ENCODE peak calls at places on chromosomes 12 and 14, in five cellular contexts. One of them, this sample, is unnamed.

GRCh38 chr12:43103866-43104265 is 448.1 kb downstream of the ADAMTS20 start:
- DNase-seq in fibroblast of the aortic adventitia: no peak
- DNase-seq in transverse colon: no peak
- DNase-seq in ascending aorta: no peak
- DNase-seq in A549: no peak
- DNase-seq in this sample: no peak

GRCh38 chr14:35949933-35950332 is 123.8 kb downstream of the BRMS1L start:
- DNase-seq in ascending aorta: no peak
- DNase-seq in A549: peak
- DNase-seq in fibroblast of the aortic adventitia: no peak
- DNase-seq in transverse colon: no peak
- DNase-seq in this sample: peak

GRCh38 chr12:124938066-124938465 is 23.6 kb upstream of the UBC start:
- DNase-seq in fibroblast of the aortic adventitia: peak
- DNase-seq in ascending aorta: no peak
- DNase-seq in transverse colon: no peak
- DNase-seq in A549: no peak
- DNase-seq in this sample: no peak

GRCh38 chr14:73524493-73524892 is 12.4 kb upstream of the ACOT1 start:
- DNase-seq in transverse colon: no peak
- DNase-seq in fibroblast of the aortic adventitia: no peak
- DNase-seq in A549: no peak
- DNase-seq in ascending aorta: no peak
- DNase-seq in this sample: no peak

GRCh38 chr14:82999802-83000201 is 1466.1 kb upstream of the SEL1L start:
- DNase-seq in A549: no peak
- DNase-seq in ascending aorta: no peak
- DNase-seq in transverse colon: no peak
- DNase-seq in fibroblast of the aortic adventitia: no peak
- DNase-seq in this sample: no peak

GRCh38 chr14:48096869-48097268 is 421.5 kb upstream of the MDGA2 start:
- DNase-seq in A549: no peak
- DNase-seq in fibroblast of the aortic adventitia: no peak
- DNase-seq in ascending aorta: no peak
- DNase-seq in transverse colon: no peak
- DNase-seq in this sample: no peak

GRCh38 chr12:96190403-96191170 is 3.6 kb upstream of the ELK3 start:
- DNase-seq in fibroblast of the aortic adventitia: peak
- DNase-seq in ascending aorta: peak
- DNase-seq in transverse colon: no peak
- DNase-seq in A549: no peak
- DNase-seq in this sample: no peak

GRCh38 chr14:55600784-55601561 is 21.0 kb downstream of the KTN1 start:
- DNase-seq in ascending aorta: no peak
- DNase-seq in transverse colon: no peak
- DNase-seq in A549: peak
- DNase-seq in fibroblast of the aortic adventitia: peak
- DNase-seq in this sample: peak

GRCh38 chr14:96710060-96710636 is 87.0 kb upstream of the VRK1 start:
- DNase-seq in fibroblast of the aortic adventitia: no peak
- DNase-seq in ascending aorta: no peak
- DNase-seq in transverse colon: no peak
- DNase-seq in A549: no peak
- DNase-seq in this sample: no peak

GRCh38 chr14:70563869-70564268 is 29.1 kb upstream of the ADAM20 start:
- DNase-seq in A549: no peak
- DNase-seq in ascending aorta: no peak
- DNase-seq in transverse colon: no peak
- DNase-seq in fibroblast of the aortic adventitia: no peak
- DNase-seq in this sample: no peak

GRCh38 chr12:65522956-65523857 is 244.7 kb downstream of the MSRB3 start:
- DNase-seq in A549: no peak
- DNase-seq in fibroblast of the aortic adventitia: peak
- DNase-seq in transverse colon: no peak
- DNase-seq in ascending aorta: no peak
- DNase-seq in this sample: no peak

GRCh38 chr12:68792952-68793351 is 15.0 kb upstream of the MDM2 start:
- DNase-seq in ascending aorta: no peak
- DNase-seq in A549: peak
- DNase-seq in fibroblast of the aortic adventitia: no peak
- DNase-seq in transverse colon: peak
- DNase-seq in this sample: peak

GRCh38 chr12:116718578-116719454 is 19.1 kb downstream of the SPRING1 start:
- DNase-seq in ascending aorta: peak
- DNase-seq in A549: no peak
- DNase-seq in fibroblast of the aortic adventitia: peak
- DNase-seq in transverse colon: no peak
- DNase-seq in this sample: peak

GRCh38 chr12:128969480-128970055 is 116.3 kb downstream of the GLT1D1 start:
- DNase-seq in fibroblast of the aortic adventitia: no peak
- DNase-seq in ascending aorta: no peak
- DNase-seq in transverse colon: peak
- DNase-seq in A549: peak
- DNase-seq in this sample: no peak

GRCh38 chr12:2796187-2796663 is 1.5 kb downstream of the FKBP4 start:
- DNase-seq in transverse colon: no peak
- DNase-seq in A549: peak
- DNase-seq in ascending aorta: peak
- DNase-seq in fibroblast of the aortic adventitia: no peak
- DNase-seq in this sample: no peak

GRCh38 chr12:51320695-51321320 is 3.2 kb downstream of the BIN2 start:
- DNase-seq in A549: peak
- DNase-seq in fibroblast of the aortic adventitia: peak
- DNase-seq in transverse colon: peak
- DNase-seq in ascending aorta: no peak
- DNase-seq in this sample: no peak

GRCh38 chr12:57898308-57898970 is 42.9 kb upstream of the ATP23 start:
- DNase-seq in A549: no peak
- DNase-seq in fibroblast of the aortic adventitia: no peak
- DNase-seq in transverse colon: peak
- DNase-seq in ascending aorta: no peak
- DNase-seq in this sample: peak
- H3K4me3 ChIP-seq in A549: no peak
- H3K4me3 ChIP-seq in fibroblast of the aortic adventitia: no peak
- H3K4me3 ChIP-seq in transverse colon: no peak
- H3K4me3 ChIP-seq in ascending aorta: peak
- H3K4me3 ChIP-seq in this sample: no peak

DNA sequence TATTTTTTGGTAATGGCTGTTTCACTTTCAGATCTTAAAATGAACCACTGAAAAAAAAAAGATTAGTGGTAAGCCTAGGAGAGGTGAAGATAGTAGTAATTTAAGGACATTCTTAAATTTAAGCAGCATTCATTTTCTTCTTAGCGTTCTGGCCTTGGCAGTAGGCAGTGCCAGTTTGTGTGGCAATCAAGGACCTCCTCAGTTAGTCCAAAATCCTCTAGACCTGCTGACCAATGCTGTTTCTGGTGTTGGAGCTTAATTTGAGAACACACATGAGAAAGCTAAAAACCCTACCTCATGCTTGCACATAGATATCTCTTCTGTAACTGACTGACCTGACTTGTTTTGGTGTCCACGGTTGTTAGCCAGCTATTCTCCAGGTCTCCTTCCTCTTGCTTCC is 219.8 kb upstream of the RGS6 start:
- DNase-seq in A549: no peak
- DNase-seq in transverse colon: no peak
- DNase-seq in fibroblast of the aortic adventitia: no peak
- DNase-seq in ascending aorta: no peak
- DNase-seq in this sample: no peak
- H3K4me3 ChIP-seq in A549: no peak
- H3K4me3 ChIP-seq in transverse colon: no peak
- H3K4me3 ChIP-seq in fibroblast of the aortic adventitia: no peak
- H3K4me3 ChIP-seq in ascending aorta: no peak
- H3K4me3 ChIP-seq in this sample: no peak

GRCh38 chr14:76761849-76762616 is 765 bp downstream of the VASH1 start:
- DNase-seq in transverse colon: no peak
- DNase-seq in ascending aorta: no peak
- DNase-seq in A549: no peak
- DNase-seq in fibroblast of the aortic adventitia: no peak
- DNase-seq in this sample: no peak
- H3K4me3 ChIP-seq in transverse colon: peak
- H3K4me3 ChIP-seq in ascending aorta: peak
- H3K4me3 ChIP-seq in A549: peak
- H3K4me3 ChIP-seq in fibroblast of the aortic adventitia: peak
- H3K4me3 ChIP-seq in this sample: peak

DNA sequence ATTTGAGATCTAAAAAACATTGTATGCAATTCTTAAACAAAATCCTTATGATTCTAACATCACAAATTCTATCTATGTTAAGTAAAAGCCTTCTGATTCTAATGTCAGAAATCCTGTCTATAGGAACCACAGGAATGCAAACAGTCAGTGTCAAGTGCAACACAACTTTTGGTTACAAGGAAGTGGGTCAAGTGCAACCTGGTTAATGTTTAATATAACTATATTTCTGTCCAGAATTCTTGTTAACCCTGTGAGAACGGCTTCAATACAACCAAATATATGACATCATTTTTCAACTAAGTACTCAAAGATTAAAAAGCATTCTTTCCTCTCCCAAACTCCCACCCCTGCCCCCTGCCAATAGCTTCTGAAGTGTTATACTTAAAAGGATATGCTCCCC is 107.9 kb upstream of the PLEKHA5 start:
- DNase-seq in transverse colon: no peak
- DNase-seq in A549: peak
- DNase-seq in fibroblast of the aortic adventitia: no peak
- DNase-seq in ascending aorta: no peak
- DNase-seq in this sample: no peak
- H3K4me3 ChIP-seq in transverse colon: no peak
- H3K4me3 ChIP-seq in A549: no peak
- H3K4me3 ChIP-seq in fibroblast of the aortic adventitia: no peak
- H3K4me3 ChIP-seq in ascending aorta: no peak
- H3K4me3 ChIP-seq in this sample: no peak

DNA sequence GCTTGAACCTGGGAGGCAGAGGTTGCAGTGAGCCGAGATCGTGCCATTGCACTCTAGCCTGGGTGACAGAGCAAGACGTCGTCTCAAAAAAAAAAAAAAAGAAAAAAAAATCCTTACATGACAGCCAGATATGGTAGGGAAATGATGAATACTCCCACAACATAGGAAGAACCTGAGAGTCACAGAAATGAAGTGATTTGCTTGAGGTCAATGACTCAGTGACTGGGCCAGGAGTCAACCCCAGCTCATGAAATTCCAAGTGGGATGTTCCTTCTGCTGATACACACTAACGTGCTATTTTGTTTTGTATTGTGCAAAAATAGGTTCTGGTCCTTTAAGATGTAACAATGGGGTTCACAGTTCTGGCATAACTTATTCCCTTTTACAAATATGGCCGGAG is 9.0 kb downstream of the RHOF start:
- DNase-seq in transverse colon: no peak
- DNase-seq in ascending aorta: no peak
- DNase-seq in fibroblast of the aortic adventitia: peak
- DNase-seq in A549: peak
- DNase-seq in this sample: peak
- H3K4me3 ChIP-seq in transverse colon: no peak
- H3K4me3 ChIP-seq in ascending aorta: no peak
- H3K4me3 ChIP-seq in fibroblast of the aortic adventitia: no peak
- H3K4me3 ChIP-seq in A549: peak
- H3K4me3 ChIP-seq in this sample: no peak

This sample was measured in astrocyte of the spinal cord.